ENCODE peak calls at places on chromosomes 4 and X, in five cellular contexts. K is gastrocnemius medialis, E is A549, Z is K562, Y is activated B cell treated with CpG ODN at 0.5 μM for 24 hours. R is an unnamed sample.

GRCh38 chr4:73308286-73308685 is 49.7 kb upstream of the ANKRD17 start:
- DNase-seq in E (no peak), Z (peak; percentile 35), Y (no peak), K (no peak), R (peak; percentile 49)

GRCh38 chr4:4990857-4991540 is 28.3 kb downstream of the CYTL1 start:
- DNase-seq in K (peak; percentile 16), E (peak; percentile 65), Y (no peak), Z (peak; percentile 44), R (peak; percentile 95)

GRCh38 chr4:172207258-172207657 is 394.1 kb downstream of the GALNTL6 start:
- DNase-seq in K (no peak), Y (no peak), E (no peak), Z (no peak), R (no peak)

GRCh38 chrX:68286076-68286475 is 147.2 kb downstream of the OPHN1 start:
- DNase-seq in Z (no peak), K (no peak), E (no peak), Y (no peak), R (no peak)

GRCh38 chr4:183130328-183131155 is 31.5 kb downstream of the WWC2 start:
- DNase-seq in Z (no peak), E (no peak), K (no peak), Y (no peak), R (no peak)

GRCh38 chr4:69096810-69097209 is 536 bp downstream of the UGT2B7 start:
- DNase-seq in Y (no peak), E (no peak), K (no peak), Z (no peak), R (no peak)

GRCh38 chr4:136484996-136485395 is 1047.3 kb downstream of the PCDH18 start:
- DNase-seq in Z (no peak), K (no peak), Y (no peak), E (no peak), R (no peak)

GRCh38 chr4:92825186-92825715 is 521.5 kb downstream of the GRID2 start:
- DNase-seq in K (no peak), Z (no peak), Y (no peak), E (no peak), R (no peak)

GRCh38 chr4:38488891-38489861 is 174.8 kb upstream of the KLF3 start:
- DNase-seq in K (no peak), Z (no peak), E (no peak), Y (no peak), R (no peak)

GRCh38 chr4:26719954-26720552 is 136.2 kb downstream of the TBC1D19 start:
- DNase-seq in E (no peak), Z (peak; percentile 21), Y (no peak), K (no peak), R (peak; percentile 44)

GRCh38 chr4:153067376-153067775 is 131.3 kb downstream of the FHDC1 start:
- DNase-seq in Y (no peak), K (no peak), E (no peak), Z (peak; percentile 19), R (peak; percentile 8)

GRCh38 chrX:31209005-31209612 is 137.3 kb upstream of the FTHL17 start:
- DNase-seq in E (no peak), Z (no peak), Y (no peak), K (no peak), R (peak; percentile 83)

GRCh38 chr4:55367084-55367722 is 21.2 kb downstream of the SRD5A3 start:
- DNase-seq in Y (no peak), E (no peak), Z (no peak), K (no peak), R (no peak)

GRCh38 chr4:60201052-60201673 is 999.0 kb upstream of the ADGRL3 start:
- DNase-seq in Y (no peak), K (no peak), Z (peak; percentile 65), E (no peak), R (peak; percentile 22)

GRCh38 chr4:32163125-32163524 is 1443.0 kb downstream of the PCDH7 start:
- DNase-seq in Z (no peak), E (no peak), K (no peak), Y (no peak), R (no peak)

GRCh38 chr4:6674500-6675149 is 19.1 kb upstream of the S100P start:
- DNase-seq in Z (peak; percentile 83), Y (no peak), K (no peak), E (no peak), R (no peak)

GRCh38 chrX:131783555-131784338 is 239.4 kb upstream of the STK26 start:
- DNase-seq in K (no peak), E (no peak), Z (no peak), Y (no peak), R (no peak)

GRCh38 chrX:126701380-126701779 is 118.1 kb upstream of the PRR32 start:
- DNase-seq in K (no peak), Z (no peak), E (no peak), Y (no peak), R (no peak)

GRCh38 chr4:54473077-54473545 is 184.6 kb upstream of the KIT start:
- DNase-seq in Y (no peak), K (no peak), E (no peak), Z (peak; percentile 90), R (peak; percentile 10)

GRCh38 chr4:3414421-3415279 is 27.1 kb upstream of the HGFAC start:
- DNase-seq in Y (no peak), Z (no peak), K (no peak), E (no peak), R (no peak)

GRCh38 chr4:147307896-147308680 is 172.8 kb upstream of the EDNRA start:
- DNase-seq in K (no peak), Y (no peak), Z (no peak), E (no peak), R (no peak)

GRCh38 chr4:142512161-142512560 is 333.9 kb downstream of the INPP4B start:
- DNase-seq in E (no peak), Z (no peak), Y (no peak), K (no peak), R (peak; percentile 17)

GRCh38 chr4:185344743-185345538 is 50.8 kb downstream of the LRP2BP start:
- DNase-seq in Y (no peak), E (no peak), K (no peak), Z (no peak), R (no peak)

GRCh38 chrX:12007881-12008280 is 130.4 kb upstream of the FRMPD4 start:
- DNase-seq in Z (no peak), E (peak; percentile 17), K (no peak), Y (no peak), R (peak; percentile 73)

GRCh38 chrX:150692296-150692695 is 900 bp upstream of the MTMR1 start:
- DNase-seq in E (no peak), Z (no peak), K (no peak), Y (no peak), R (no peak)

GRCh38 chr4:8260656-8261111 is 8.9 kb upstream of the HTRA3 start:
- DNase-seq in K (no peak), E (no peak), Y (no peak), Z (no peak), R (peak; percentile 92)
- TF ChIP-seq CTCF in K (no peak), E (no peak), Y (no peak), Z (no peak), R (no peak)

DNA sequence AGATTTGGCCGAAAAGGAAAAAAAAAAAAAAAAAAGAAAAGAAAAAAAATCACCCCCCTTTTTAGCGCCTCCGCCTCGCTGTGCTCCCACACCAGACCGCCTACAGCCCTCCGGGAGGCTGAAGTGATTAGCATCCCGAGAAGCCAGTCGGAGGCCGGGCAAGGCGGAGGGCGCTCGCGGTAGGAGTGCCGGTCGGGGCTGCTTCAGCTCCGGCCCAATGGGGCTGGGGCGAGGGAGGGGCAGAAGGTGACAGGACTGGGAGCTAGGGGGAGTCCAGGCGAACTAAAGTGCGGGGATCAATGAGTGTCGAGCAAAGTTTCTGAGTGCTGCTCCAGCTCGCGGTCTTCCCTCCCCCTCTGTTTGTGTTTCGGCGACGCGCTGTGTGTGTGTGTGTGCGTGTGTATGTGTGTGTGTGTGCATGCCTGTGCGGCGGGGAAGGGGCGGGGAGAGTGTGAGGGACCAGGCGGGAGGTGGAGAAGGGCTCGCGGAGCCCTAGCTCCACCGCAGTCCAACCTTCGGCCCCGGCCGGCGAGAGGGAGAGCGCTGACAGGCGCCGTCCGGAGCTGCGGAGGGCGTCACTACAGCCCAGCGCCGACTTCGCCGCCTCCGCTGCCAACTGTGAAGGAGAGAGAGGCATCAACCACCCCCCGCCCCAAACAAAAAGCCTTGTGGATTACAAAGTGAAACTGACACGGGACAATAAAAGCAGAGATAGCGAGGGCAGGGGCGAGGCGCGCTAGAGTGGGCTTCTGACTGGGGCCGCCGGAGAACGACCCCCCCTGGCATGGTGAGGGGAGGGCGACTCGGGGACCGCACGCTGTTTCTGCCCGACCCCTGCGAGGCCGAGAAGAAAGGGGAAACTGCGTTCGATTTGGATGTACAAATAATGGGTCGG is at the start of gene FAT4:
- DNase-seq in Y (peak; percentile 26), E (peak; percentile 67), K (peak; percentile 87), Z (peak; percentile 32), R (peak; percentile 99)
- TF ChIP-seq CTCF in Y (no peak), E (no peak), K (no peak), Z (no peak), R (peak; percentile 60)

GRCh38 chr4:112951362-112951962 is 98.0 kb upstream of the ANK2 start:
- DNase-seq in Y (no peak), K (no peak), Z (peak; percentile 18), E (no peak), R (no peak)
- TF ChIP-seq CTCF in Y (no peak), K (no peak), Z (no peak), E (peak; percentile 43), R (peak; percentile 88)

GRCh38 chr4:140335076-140335475 is 38.4 kb upstream of the SCOC start:
- DNase-seq in Y (no peak), K (no peak), E (no peak), Z (no peak), R (no peak)

GRCh38 chr4:140330311-140330900 is 43.0 kb upstream of the SCOC start:
- DNase-seq in Z (peak; percentile 29), E (peak; percentile 18), K (no peak), Y (no peak), R (peak; percentile 35)

GRCh38 chr4:140332734-140333133 is 40.7 kb upstream of the SCOC start:
- DNase-seq in Y (no peak), K (no peak), Z (no peak), E (no peak), R (no peak)

GRCh38 chr4:140331245-140331644 is 42.2 kb upstream of the SCOC start:
- DNase-seq in K (no peak), Z (no peak), E (no peak), Y (no peak), R (no peak)

GRCh38 chr4:140333523-140333922 is 39.9 kb upstream of the SCOC start:
- DNase-seq in K (no peak), Y (no peak), Z (no peak), E (no peak), R (no peak)
- TF ChIP-seq CTCF in K (no peak), Y (no peak), Z (no peak), E (no peak), R (no peak)

GRCh38 chrX:53357799-53358530 is 64.5 kb downstream of the SMC1A start:
- DNase-seq in E (no peak), K (no peak), Y (no peak), Z (peak; percentile 16), R (peak; percentile 9)

GRCh38 chrX:53356186-53356585 is 66.3 kb downstream of the SMC1A start:
- DNase-seq in E (no peak), K (no peak), Z (peak; percentile 65), Y (no peak), R (no peak)

GRCh38 chrX:53354669-53355068 is 67.8 kb downstream of the SMC1A start:
- DNase-seq in Z (peak; percentile 19), K (no peak), Y (no peak), E (peak; percentile 19), R (no peak)
- TF ChIP-seq CTCF in Z (no peak), K (no peak), Y (no peak), E (no peak), R (peak; percentile 26)

R was measured in HFFc6.